ENCODE peak calls at places on chromosomes 3 and 15, in seven cellular contexts. U is GM12892; G is HCT116; S is CD4-positive, alpha-beta T cell; M is left lung; A is GM10248; D is ACHN. K is an unnamed sample.

GRCh38 chr15:66004618-66005262 is 135.4 kb downstream of the RAB11A start:
- DNase-seq in M (no peak), D (peak), G (no peak), S (no peak), A (peak), U (no peak), K (no peak)

GRCh38 chr3:142188846-142189245 is 36.5 kb downstream of the GK5 start:
- DNase-seq in U (no peak), G (no peak), D (no peak), M (no peak), A (no peak), S (no peak), K (no peak)

GRCh38 chr3:129010316-129010956 is 9.3 kb downstream of the EFCC1 start:
- DNase-seq in U (no peak), D (no peak), S (no peak), G (no peak), A (no peak), M (no peak), K (no peak)

GRCh38 chr3:107594870-107595269 is 72.1 kb downstream of the BBX start:
- DNase-seq in A (no peak), M (no peak), D (no peak), U (no peak), S (no peak), G (no peak), K (no peak)

GRCh38 chr3:140242818-140243276 is 307.9 kb downstream of the CLSTN2 start:
- DNase-seq in S (no peak), M (no peak), A (no peak), U (no peak), G (no peak), D (no peak), K (no peak)

GRCh38 chr15:87744815-87745214 is 511.7 kb downstream of the NTRK3 start:
- DNase-seq in M (no peak), U (no peak), S (no peak), A (no peak), G (no peak), D (no peak), K (no peak)

GRCh38 chr3:193714523-193715137 is 121.6 kb downstream of the OPA1 start:
- DNase-seq in G (no peak), D (no peak), A (no peak), M (no peak), S (no peak), U (no peak), K (no peak)

GRCh38 chr3:186054481-186055399 is 54.1 kb downstream of the ETV5 start:
- DNase-seq in A (no peak), S (no peak), G (no peak), M (no peak), U (no peak), D (no peak), K (no peak)

GRCh38 chr15:95266481-95267061 is 1035.2 kb downstream of the MCTP2 start:
- DNase-seq in U (no peak), D (no peak), A (no peak), S (no peak), M (no peak), G (no peak), K (no peak)

GRCh38 chr3:76438971-76439370 is 600.9 kb upstream of the ROBO2 start:
- DNase-seq in U (no peak), G (no peak), D (peak), A (no peak), M (no peak), S (no peak), K (no peak)

GRCh38 chr3:48130321-48130881 is 57.8 kb downstream of the CDC25A start:
- DNase-seq in G (no peak), S (no peak), A (no peak), M (peak), D (no peak), U (no peak), K (peak)